ENCODE peak calls at places on chromosomes 6 and 20, in eight cellular contexts. F, M, T, K, C, X, R and O are unnamed samples.

GRCh38 chr20:41365785-41366545 is 653 bp downstream of the EMILIN3 start:
- DNase-seq in F (no peak), K (no peak), C (no peak), M (no peak), R (no peak), T (no peak), X (no peak), O (no peak)

GRCh38 chr20:36472656-36473071 is 68.7 kb upstream of the MYL9 start:
- DNase-seq in C (no peak), K (no peak), X (no peak), R (no peak), T (peak), M (peak), F (peak), O (no peak)

GRCh38 chr6:135423649-135424128 is 73.9 kb downstream of the AHI1 start:
- DNase-seq in X (peak), M (peak), C (peak), R (no peak), F (peak), T (peak), K (peak), O (peak)

GRCh38 chr6:98574991-98575390 is 259.4 kb upstream of the POU3F2 start:
- DNase-seq in T (no peak), C (no peak), M (no peak), X (peak), K (no peak), R (no peak), F (no peak), O (no peak)

GRCh38 chr6:56842602-56843475 is 112.1 kb upstream of the BEND6 start:
- DNase-seq in K (no peak), C (peak), X (no peak), T (no peak), R (no peak), M (no peak), F (no peak), O (peak)

GRCh38 chr6:56699066-56699654 is 56.5 kb upstream of the DST start:
- DNase-seq in K (no peak), R (no peak), X (peak), F (no peak), C (peak), T (no peak), M (no peak), O (peak)

GRCh38 chr6:42901538-42901957 is 14.3 kb upstream of the PTCRA start:
- DNase-seq in X (peak), K (peak), T (peak), F (peak), M (peak), R (no peak), C (peak), O (peak)

GRCh38 chr20:2006452-2007381 is 12.9 kb upstream of the PDYN start:
- DNase-seq in F (peak), X (peak), C (peak), T (peak), R (no peak), K (no peak), M (no peak), O (peak)

GRCh38 chr20:409697-410559 is 1.8 kb downstream of the RBCK1 start:
- DNase-seq in K (no peak), F (no peak), X (no peak), T (no peak), R (no peak), M (no peak), C (no peak), O (no peak)

GRCh38 chr6:12030993-12031550 is 19.0 kb downstream of the HIVEP1 start:
- DNase-seq in F (no peak), X (no peak), K (no peak), R (no peak), M (no peak), T (no peak), C (no peak), O (no peak)

GRCh38 chr6:106087548-106088325 is 1.6 kb downstream of the PRDM1 start:
- DNase-seq in K (no peak), C (peak), M (no peak), R (no peak), X (no peak), T (no peak), F (no peak), O (no peak)

GRCh38 chr6:3610896-3611295 is 140.6 kb downstream of the PXDC1 start:
- DNase-seq in T (no peak), C (no peak), M (no peak), X (no peak), K (no peak), F (no peak), R (no peak), O (no peak)

GRCh38 chr6:162889303-162889702 is 161.5 kb downstream of the PACRG start:
- DNase-seq in R (no peak), K (no peak), C (no peak), M (no peak), X (no peak), T (no peak), F (no peak), O (no peak)

GRCh38 chr6:17393335-17394191 is at the start of gene CAP2:
- DNase-seq in F (no peak), M (peak), C (peak), K (no peak), R (peak), T (peak), X (peak), O (peak)

GRCh38 chr6:158586652-158587051 is 26.8 kb downstream of the TMEM181 start:
- DNase-seq in T (no peak), F (no peak), X (no peak), R (no peak), M (no peak), C (no peak), K (no peak), O (no peak)

GRCh38 chr6:56046576-56046975 is 171.2 kb upstream of the BMP5 start:
- DNase-seq in M (no peak), F (no peak), C (peak), X (no peak), R (no peak), K (no peak), T (no peak), O (peak)

GRCh38 chr6:16503919-16504554 is 257.2 kb downstream of the ATXN1 start:
- DNase-seq in M (no peak), F (no peak), R (no peak), T (no peak), C (no peak), X (no peak), K (peak), O (peak)

DNA sequence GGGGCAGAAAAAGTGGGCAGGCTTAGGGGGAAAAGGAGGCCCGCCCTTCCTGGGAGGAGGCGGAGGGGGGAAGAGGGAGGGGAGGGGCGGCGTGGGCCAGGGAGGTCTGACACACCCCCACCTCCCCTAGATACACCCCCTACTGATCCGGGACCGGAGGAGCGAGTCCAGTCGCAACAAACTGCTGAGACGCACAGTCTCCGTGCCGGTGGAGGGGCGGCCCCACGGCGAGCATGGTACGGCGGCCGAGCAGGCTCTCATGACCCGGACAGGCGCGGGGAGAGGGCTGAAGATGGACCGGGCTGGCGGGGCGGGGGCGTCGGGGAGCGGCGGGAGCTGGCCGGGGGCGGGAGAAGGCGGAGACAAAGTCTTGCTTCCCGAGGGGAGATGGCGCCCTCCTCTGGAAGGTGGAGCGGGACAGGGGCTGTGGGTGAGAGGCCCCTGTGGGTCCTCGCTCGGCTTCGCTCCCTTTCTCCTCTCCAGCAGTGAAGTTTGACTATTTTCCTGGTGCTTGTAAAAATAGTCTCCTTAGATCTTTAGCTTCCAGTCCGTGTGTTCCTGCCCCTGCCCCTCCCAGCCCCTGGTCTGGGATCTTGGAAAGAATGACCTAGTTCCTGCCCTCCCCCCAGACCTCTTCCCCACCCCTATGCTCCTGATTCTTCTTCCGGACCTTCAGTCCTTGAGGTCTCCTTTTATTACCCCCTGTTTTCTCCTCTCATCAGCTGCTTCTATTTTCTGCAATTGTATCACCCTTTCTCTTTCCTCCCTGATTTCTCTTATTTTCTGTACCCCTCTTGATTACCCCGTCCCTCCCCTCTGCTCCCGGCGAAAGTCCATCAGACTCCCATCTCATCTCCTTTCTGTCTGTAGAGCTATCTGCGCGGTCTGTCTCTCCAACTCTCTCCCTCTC is 6.1 kb downstream of the SYNGAP1 start:
- DNase-seq in X (peak), R (no peak), K (no peak), T (peak), C (peak), M (peak), F (peak), O (peak)
- TF ChIP-seq POLR2A in X (no peak), R (peak), K (peak), T (peak), C (peak), M (peak), F (peak), O (no peak)

GRCh38 chr6:29424168-29424567 is 9.4 kb downstream of the OR12D1 start:
- DNase-seq in T (no peak), X (no peak), R (no peak), F (no peak), K (no peak), M (no peak), C (no peak), O (no peak)
- TF ChIP-seq MAX in T (no peak), X (no peak), R (no peak), F (no peak), K (no peak), M (no peak), C (no peak), O (no peak)

DNA sequence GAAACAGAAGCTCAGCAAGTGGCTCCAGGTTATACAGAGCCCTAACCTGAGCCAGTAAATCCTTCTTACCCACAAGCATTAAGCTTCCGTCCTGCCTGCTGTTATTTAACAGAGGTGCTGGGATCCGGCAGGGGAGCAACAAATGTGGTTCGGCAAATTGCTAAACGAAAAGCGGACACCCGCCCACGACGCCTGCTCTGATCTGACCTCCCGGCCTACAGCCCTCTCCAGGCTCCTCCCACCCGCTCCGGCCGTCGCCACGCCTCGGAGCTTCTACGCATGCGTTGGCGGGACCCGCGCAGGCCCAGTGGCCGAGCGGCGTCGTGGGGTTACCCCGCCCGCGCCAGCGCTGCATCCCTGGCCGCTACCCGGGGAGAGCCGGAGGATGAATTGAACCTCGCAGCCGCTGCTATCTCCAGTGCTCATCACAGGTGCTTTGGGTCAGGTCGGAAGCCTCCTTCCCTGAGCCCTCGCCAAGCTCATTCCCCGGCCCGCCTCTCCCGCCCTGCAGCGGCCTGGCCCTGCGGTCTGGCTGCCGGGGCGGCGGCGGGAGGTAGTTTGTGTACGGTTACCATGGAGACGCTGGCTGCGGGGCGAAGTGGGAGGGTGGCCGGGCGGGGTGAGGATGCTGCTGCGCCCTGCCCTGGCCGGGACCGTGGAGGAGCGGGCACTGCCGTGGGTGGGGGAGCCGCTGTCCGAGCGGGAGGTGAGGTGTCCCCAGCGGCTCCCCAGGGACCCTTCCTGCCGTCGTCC is at the start of gene ARMC2:
- DNase-seq in T (peak), F (peak), R (peak), M (peak), X (peak), K (peak), C (peak), O (peak)
- TF ChIP-seq POLR2A in T (peak), F (peak), R (no peak), M (peak), X (no peak), K (no peak), C (peak), O (peak)

DNA sequence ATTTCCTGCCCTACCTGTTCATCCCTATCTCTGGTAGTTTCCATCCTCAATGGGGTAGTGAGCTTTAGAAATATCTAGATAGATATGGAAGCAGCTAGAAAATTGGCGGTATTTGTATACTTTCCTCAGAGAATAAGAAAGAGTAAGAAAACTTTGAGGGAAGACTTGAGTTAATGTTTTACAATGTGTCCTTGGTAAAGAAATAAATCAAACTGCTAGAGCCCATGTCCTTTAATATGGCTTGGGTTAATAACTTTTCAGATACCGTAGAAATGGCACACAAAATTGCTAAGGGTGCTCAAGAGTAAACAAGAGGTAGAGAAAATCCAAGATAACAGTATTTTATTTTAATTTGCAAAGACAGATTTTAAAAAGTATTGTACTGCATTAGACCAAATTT is 28.1 kb upstream of the PGK2 start:
- DNase-seq in X (no peak), R (no peak), M (no peak), C (no peak), T (no peak), F (no peak), K (no peak), O (no peak)
- TF ChIP-seq MAX in X (no peak), R (no peak), M (no peak), C (no peak), T (no peak), F (no peak), K (no peak), O (no peak)

DNA sequence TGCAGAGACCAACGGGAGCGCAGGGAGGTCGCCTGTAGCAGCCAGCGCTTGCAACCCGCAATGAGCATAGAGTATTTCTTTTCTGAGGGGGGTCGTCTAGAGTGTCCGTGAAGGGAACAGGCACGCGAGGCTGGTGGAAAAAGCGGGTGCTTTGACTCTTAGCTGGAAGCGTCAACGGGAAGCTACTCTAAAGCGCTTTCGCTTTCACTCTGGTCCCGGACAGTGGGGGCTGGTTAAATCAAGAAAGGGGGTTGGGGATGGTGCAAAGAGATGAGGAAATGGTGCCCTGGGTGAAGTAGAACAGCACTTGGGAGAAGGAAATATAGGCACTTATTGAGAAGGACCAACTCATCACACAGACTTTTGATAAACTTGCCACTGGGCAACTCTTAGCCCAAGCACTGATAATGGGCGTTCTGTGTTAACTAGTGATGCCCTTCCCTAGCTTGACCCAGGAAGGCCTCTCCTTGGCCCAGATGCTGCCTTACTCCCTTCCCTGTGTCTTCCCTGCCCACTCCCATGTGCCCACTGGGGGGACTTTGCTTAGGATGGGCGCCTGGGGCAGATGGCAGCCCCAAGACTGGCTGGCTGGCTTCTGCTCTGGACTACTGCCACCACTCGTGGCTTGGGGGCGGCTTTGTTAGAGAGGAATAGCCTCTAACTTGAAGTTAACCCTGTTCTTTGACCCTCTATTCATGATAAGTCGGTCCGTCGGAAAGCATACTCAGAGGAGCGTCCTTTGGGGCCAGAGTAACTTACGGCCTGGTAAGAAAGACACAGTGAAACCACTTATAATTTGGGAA is 585 bp downstream of the PSMB9 start:
- DNase-seq in X (no peak), M (peak), K (no peak), C (no peak), F (no peak), T (no peak), R (no peak), O (peak)
- TF ChIP-seq POLR2A in X (no peak), M (no peak), K (peak), C (no peak), F (no peak), T (no peak), R (no peak), O (no peak)

DNA sequence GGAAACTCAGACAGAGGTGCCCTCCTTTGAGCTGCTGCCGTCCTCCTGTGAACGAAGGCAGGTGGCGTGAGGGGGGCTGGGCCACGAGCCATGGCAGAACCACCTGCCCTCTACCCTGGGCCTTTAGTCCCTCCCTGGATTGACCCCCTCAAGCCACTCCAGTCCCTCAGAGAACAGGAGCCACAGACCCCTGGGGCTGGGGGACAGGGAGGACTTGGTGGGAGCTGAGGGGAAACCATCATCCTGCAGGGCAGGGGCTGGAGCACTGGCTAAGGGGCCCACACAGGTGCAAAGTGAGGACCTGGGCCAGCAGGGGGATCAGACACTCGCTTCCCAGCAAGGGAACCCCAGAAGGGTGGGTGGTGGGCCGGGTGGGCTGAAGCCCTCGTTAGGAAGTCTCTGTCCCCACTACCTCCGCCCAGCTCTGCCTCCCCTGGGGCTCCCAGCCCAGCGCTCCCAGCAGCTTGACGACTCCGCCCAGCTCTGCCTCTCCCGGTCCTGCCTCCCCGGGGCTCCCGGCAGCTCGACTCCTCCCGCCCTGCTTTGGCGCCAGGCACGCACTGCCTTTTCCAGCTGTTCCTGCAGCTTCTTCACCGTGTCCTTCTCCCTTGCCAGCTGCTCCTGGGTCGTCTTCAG is 44.4 kb downstream of the DSTN start:
- DNase-seq in T (no peak), K (no peak), C (no peak), X (no peak), M (no peak), R (no peak), F (no peak), O (no peak)
- TF ChIP-seq MAX in T (no peak), K (no peak), C (no peak), X (no peak), M (no peak), R (no peak), F (no peak), O (no peak)